ENCODE peak calls at places on chromosome 21, in five cellular contexts. C is adrenal gland, H is A673, Q is endothelial cell of umbilical vein, G is left lung. A is an unnamed sample.

GRCh38 chr21:38170283-38170682 is 86.5 kb upstream of the KCNJ15 start:
- DNase-seq in G (no peak), C (peak), H (no peak), Q (peak), A (no peak)

GRCh38 chr21:46208761-46209721 is 19.5 kb downstream of the LSS start:
- DNase-seq in G (peak), H (no peak), C (peak), Q (no peak), A (peak)

GRCh38 chr21:16587671-16588379 is 858.0 kb downstream of the USP25 start:
- DNase-seq in Q (peak), H (no peak), C (peak), G (no peak), A (no peak)

GRCh38 chr21:35963920-35964451 is 96.3 kb downstream of the SETD4 start:
- DNase-seq in G (no peak), Q (no peak), H (peak), C (no peak), A (no peak)

GRCh38 chr21:32414579-32415358 is 2.3 kb downstream of the EVA1C start:
- DNase-seq in G (no peak), Q (peak), C (no peak), H (peak), A (no peak)

GRCh38 chr21:46498335-46499050 is 39.8 kb downstream of the DIP2A start:
- DNase-seq in G (no peak), C (no peak), Q (no peak), H (no peak), A (no peak)

GRCh38 chr21:36988536-36988935 is 18.0 kb upstream of the RIPPLY3 start:
- DNase-seq in H (no peak), G (no peak), C (no peak), Q (no peak), A (no peak)

GRCh38 chr21:37407719-37408455 is 41.3 kb downstream of the DYRK1A start:
- DNase-seq in C (no peak), G (no peak), H (no peak), Q (no peak), A (no peak)

GRCh38 chr21:28375708-28376385 is 616.8 kb downstream of the LTN1 start:
- DNase-seq in C (no peak), G (no peak), H (no peak), Q (peak), A (no peak)

GRCh38 chr21:46598563-46599250 is 6.2 kb downstream of the S100B start:
- DNase-seq in H (no peak), G (no peak), Q (no peak), C (no peak), A (no peak)

GRCh38 chr21:31766895-31767294 is 35.0 kb upstream of the SCAF4 start:
- DNase-seq in H (no peak), G (no peak), Q (no peak), C (no peak), A (no peak)

GRCh38 chr21:45572783-45573451 is 30.7 kb upstream of the SLC19A1 start:
- DNase-seq in Q (peak), G (no peak), H (no peak), C (no peak), A (no peak)

GRCh38 chr21:18801468-18801867 is 397.9 kb upstream of the TMPRSS15 start:
- DNase-seq in H (no peak), Q (peak), C (no peak), G (no peak), A (no peak)

GRCh38 chr21:31236528-31236927 is 107.5 kb downstream of the TIAM1 start:
- DNase-seq in Q (no peak), H (no peak), G (no peak), C (no peak), A (no peak)

GRCh38 chr21:41741253-41742072 is 25.4 kb downstream of the RIPK4 start:
- DNase-seq in H (no peak), Q (no peak), G (no peak), C (no peak), A (no peak)

GRCh38 chr21:41739011-41739410 is 27.8 kb downstream of the RIPK4 start:
- DNase-seq in C (no peak), Q (no peak), H (no peak), G (no peak), A (no peak)

GRCh38 chr21:41740604-41741252 is 26.1 kb downstream of the RIPK4 start:
- DNase-seq in C (no peak), H (no peak), Q (no peak), G (no peak), A (no peak)

GRCh38 chr21:41737656-41738324 is 29.1 kb downstream of the RIPK4 start:
- DNase-seq in G (no peak), H (no peak), C (no peak), Q (no peak), A (no peak)

GRCh38 chr21:41739936-41740335 is 26.9 kb downstream of the RIPK4 start:
- DNase-seq in C (no peak), G (no peak), Q (no peak), H (no peak), A (no peak)
- TF ChIP-seq CTCF in C (no peak), G (no peak), Q (no peak), H (no peak), A (no peak)

GRCh38 chr21:39390212-39390765 is 41.4 kb upstream of the HMGN1 start:
- DNase-seq in C (no peak), Q (no peak), H (no peak), G (no peak), A (no peak)
- TF ChIP-seq CTCF in C (no peak), Q (no peak), H (no peak), G (no peak), A (no peak)

DNA sequence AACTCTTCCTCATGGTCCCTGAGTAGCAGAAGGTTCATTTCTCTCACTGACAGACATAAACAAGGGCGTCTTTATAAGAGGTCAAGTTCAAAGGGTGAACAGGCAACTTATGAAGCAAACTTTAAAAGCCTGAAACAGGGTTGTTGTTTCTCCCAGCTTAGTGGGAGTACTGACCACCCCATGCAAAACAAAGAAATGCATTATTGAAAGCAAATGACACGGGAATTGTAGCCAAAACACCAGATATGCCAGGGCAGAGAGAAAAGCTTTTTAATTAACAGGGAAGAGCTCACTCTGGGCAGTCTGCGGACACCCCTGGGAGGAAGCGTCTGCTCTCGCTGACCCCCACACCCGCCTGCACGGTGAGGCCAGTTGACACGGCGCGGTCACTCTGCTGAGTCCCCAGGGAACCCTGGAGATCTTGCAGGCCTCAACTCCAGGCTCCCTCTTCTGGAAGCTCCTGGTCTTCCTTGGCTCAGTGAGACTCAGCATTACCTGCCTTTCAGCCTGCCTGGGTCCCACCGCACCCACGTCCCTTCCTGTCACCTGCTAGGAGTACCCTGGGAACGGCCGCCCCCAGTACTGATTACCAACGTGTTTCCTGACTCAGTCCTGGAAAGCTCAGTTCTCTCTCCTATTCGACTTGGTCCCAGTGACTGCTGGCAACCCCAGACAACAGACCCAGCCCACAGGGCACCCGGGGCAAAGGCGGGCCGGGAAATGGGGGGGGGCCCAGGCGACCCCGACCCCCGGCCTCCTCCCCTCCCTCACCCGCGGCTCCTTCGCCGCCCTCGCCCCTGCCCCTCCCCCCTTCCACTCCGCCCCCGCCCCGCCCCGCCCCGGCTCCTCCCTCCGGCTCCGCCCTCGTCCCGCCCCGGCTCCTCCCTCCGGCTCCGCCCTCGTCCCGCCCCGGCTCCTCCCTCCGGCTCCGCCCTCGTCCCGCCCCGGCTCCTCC is 972 bp downstream of the CFAP410 start:
- DNase-seq in G (peak), Q (peak), C (peak), H (peak), A (peak)
- TF ChIP-seq CTCF in G (no peak), Q (peak), C (peak), H (peak), A (peak)

GRCh38 chr21:34129971-34130597 is 56.7 kb downstream of the MRPS6 start:
- DNase-seq in H (peak), Q (no peak), G (no peak), C (peak), A (no peak)

GRCh38 chr21:34130598-34130985 is 57.2 kb downstream of the MRPS6 start:
- DNase-seq in G (no peak), C (no peak), H (no peak), Q (no peak), A (no peak)

GRCh38 chr21:34128124-34128523 is 54.7 kb downstream of the MRPS6 start:
- DNase-seq in H (no peak), Q (no peak), C (no peak), G (no peak), A (no peak)

GRCh38 chr21:34128674-34129038 is 55.3 kb downstream of the MRPS6 start:
- DNase-seq in Q (no peak), H (no peak), G (no peak), C (no peak), A (no peak)

DNA sequence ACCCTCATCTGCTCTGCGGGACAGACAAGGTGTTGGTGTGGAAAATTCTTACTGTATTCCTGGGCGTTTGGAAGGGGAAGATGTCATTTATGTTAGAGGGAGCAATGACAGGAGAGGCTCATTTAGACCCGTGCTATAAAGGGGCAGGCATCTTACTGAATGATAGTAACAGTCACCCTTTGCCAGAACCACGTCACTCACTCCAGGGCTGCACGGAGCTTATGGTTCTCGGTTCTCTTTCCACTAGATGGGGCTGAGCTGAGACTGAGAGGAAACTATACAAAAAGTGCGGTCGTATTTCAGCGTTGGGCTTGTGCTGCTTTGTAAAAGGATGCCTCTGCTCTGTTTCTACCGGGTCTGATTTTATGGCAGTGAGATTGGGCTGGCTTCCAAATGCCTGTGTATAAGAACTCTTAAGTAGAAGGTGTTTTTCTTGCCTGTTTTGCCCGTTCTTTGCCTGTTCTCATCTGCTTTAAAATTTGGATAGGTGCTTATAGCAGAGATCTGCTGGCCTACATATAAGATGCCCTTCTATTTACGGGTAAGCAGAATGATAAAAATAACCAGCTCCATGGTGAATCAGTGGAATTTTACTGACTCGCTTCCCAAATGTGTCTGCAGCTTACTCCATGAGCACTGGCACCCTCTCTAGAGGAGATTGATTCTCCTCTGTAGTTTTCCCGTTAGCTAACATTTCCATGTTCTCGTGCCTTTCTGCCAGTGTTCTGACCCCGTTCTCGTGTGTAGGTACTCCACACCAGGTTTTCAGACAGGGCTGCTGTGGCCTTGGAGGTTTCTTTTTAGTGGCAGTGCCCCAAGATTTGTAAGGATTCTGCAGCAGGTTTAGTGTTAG is 55.9 kb downstream of the MRPS6 start:
- DNase-seq in Q (peak), H (peak), C (peak), G (no peak), A (no peak)
- TF ChIP-seq CTCF in Q (peak), H (peak), C (peak), G (peak), A (peak)